ENCODE peak calls at places on chromosomes 5 and 9, in four cellular contexts. One of them, this sample, is unnamed.

GRCh38 chr9:87193925-87194380 is 246.6 kb upstream of the GAS1 start:
- DNase-seq in neuronal stem cell: no peak
- DNase-seq in CD4-positive, CD25-positive, alpha-beta regulatory T cell: no peak
- DNase-seq in heart left ventricle: no peak
- DNase-seq in this sample: no peak

GRCh38 chr9:127943011-127943662 is 5.5 kb upstream of the DPM2 start:
- DNase-seq in neuronal stem cell: no peak
- DNase-seq in heart left ventricle: no peak
- DNase-seq in CD4-positive, CD25-positive, alpha-beta regulatory T cell: no peak
- DNase-seq in this sample: no peak

GRCh38 chr9:75391497-75391896 is 303.2 kb downstream of the OSTF1 start:
- DNase-seq in heart left ventricle: no peak
- DNase-seq in CD4-positive, CD25-positive, alpha-beta regulatory T cell: no peak
- DNase-seq in neuronal stem cell: no peak
- DNase-seq in this sample: no peak

GRCh38 chr5:109630109-109630508 is 59.6 kb upstream of the MAN2A1 start:
- DNase-seq in heart left ventricle: no peak
- DNase-seq in CD4-positive, CD25-positive, alpha-beta regulatory T cell: no peak
- DNase-seq in neuronal stem cell: peak; percentile 17
- DNase-seq in this sample: no peak

GRCh38 chr9:136858844-136859757 is 7.0 kb downstream of the MAMDC4 start:
- DNase-seq in neuronal stem cell: no peak
- DNase-seq in CD4-positive, CD25-positive, alpha-beta regulatory T cell: no peak
- DNase-seq in heart left ventricle: peak; percentile 81
- DNase-seq in this sample: no peak

GRCh38 chr5:137184734-137185133 is 314.4 kb downstream of the SPOCK1 start:
- DNase-seq in CD4-positive, CD25-positive, alpha-beta regulatory T cell: no peak
- DNase-seq in neuronal stem cell: no peak
- DNase-seq in heart left ventricle: no peak
- DNase-seq in this sample: no peak

GRCh38 chr9:133492061-133493021 is 13.4 kb upstream of the SLC2A6 start:
- DNase-seq in heart left ventricle: peak; percentile 27
- DNase-seq in CD4-positive, CD25-positive, alpha-beta regulatory T cell: no peak
- DNase-seq in neuronal stem cell: no peak
- DNase-seq in this sample: no peak

GRCh38 chr5:148760945-148761638 is 65.3 kb upstream of the ADRB2 start:
- DNase-seq in heart left ventricle: no peak
- DNase-seq in CD4-positive, CD25-positive, alpha-beta regulatory T cell: no peak
- DNase-seq in neuronal stem cell: no peak
- DNase-seq in this sample: peak; percentile 77

GRCh38 chr5:75037106-75037505 is 15.3 kb downstream of the GCNT4 start:
- DNase-seq in neuronal stem cell: no peak
- DNase-seq in CD4-positive, CD25-positive, alpha-beta regulatory T cell: no peak
- DNase-seq in heart left ventricle: no peak
- DNase-seq in this sample: no peak

GRCh38 chr5:35683466-35683865 is 65.8 kb downstream of the SPEF2 start:
- DNase-seq in CD4-positive, CD25-positive, alpha-beta regulatory T cell: no peak
- DNase-seq in neuronal stem cell: no peak
- DNase-seq in heart left ventricle: no peak
- DNase-seq in this sample: no peak

GRCh38 chr5:115586525-115587146 is 15.6 kb downstream of the TICAM2 start:
- DNase-seq in CD4-positive, CD25-positive, alpha-beta regulatory T cell: peak; percentile 23
- DNase-seq in neuronal stem cell: no peak
- DNase-seq in heart left ventricle: no peak
- DNase-seq in this sample: peak; percentile 44

GRCh38 chr5:158422653-158423505 is 563.9 kb upstream of the CLINT1 start:
- DNase-seq in neuronal stem cell: no peak
- DNase-seq in heart left ventricle: peak; percentile 36
- DNase-seq in CD4-positive, CD25-positive, alpha-beta regulatory T cell: no peak
- DNase-seq in this sample: no peak

GRCh38 chr5:88863523-88863922 is 19.5 kb downstream of the MEF2C start:
- DNase-seq in CD4-positive, CD25-positive, alpha-beta regulatory T cell: no peak
- DNase-seq in neuronal stem cell: no peak
- DNase-seq in heart left ventricle: no peak
- DNase-seq in this sample: no peak

GRCh38 chr9:124261787-124262595 is 4.2 kb downstream of the NEK6 start:
- DNase-seq in heart left ventricle: no peak
- DNase-seq in neuronal stem cell: no peak
- DNase-seq in CD4-positive, CD25-positive, alpha-beta regulatory T cell: no peak
- DNase-seq in this sample: no peak

GRCh38 chr9:33375841-33376321 is 26.5 kb downstream of the AQP7 start:
- DNase-seq in CD4-positive, CD25-positive, alpha-beta regulatory T cell: no peak
- DNase-seq in heart left ventricle: no peak
- DNase-seq in neuronal stem cell: no peak
- DNase-seq in this sample: no peak

GRCh38 chr9:85647571-85647970 is 94.2 kb downstream of the AGTPBP1 start:
- DNase-seq in neuronal stem cell: no peak
- DNase-seq in heart left ventricle: no peak
- DNase-seq in CD4-positive, CD25-positive, alpha-beta regulatory T cell: no peak
- DNase-seq in this sample: peak; percentile 13

GRCh38 chr5:142722146-142722545 is 36.3 kb upstream of the FGF1 start:
- DNase-seq in neuronal stem cell: no peak
- DNase-seq in heart left ventricle: no peak
- DNase-seq in CD4-positive, CD25-positive, alpha-beta regulatory T cell: no peak
- DNase-seq in this sample: no peak

GRCh38 chr9:125894566-125894965 is 147.4 kb downstream of the PBX3 start:
- DNase-seq in heart left ventricle: no peak
- DNase-seq in CD4-positive, CD25-positive, alpha-beta regulatory T cell: no peak
- DNase-seq in neuronal stem cell: no peak
- DNase-seq in this sample: no peak

GRCh38 chr9:34686732-34687131 is 4.3 kb downstream of the CCL19 start:
- DNase-seq in CD4-positive, CD25-positive, alpha-beta regulatory T cell: no peak
- DNase-seq in heart left ventricle: no peak
- DNase-seq in neuronal stem cell: no peak
- DNase-seq in this sample: no peak

GRCh38 chr5:138722518-138722917 is 30.7 kb upstream of the CTNNA1 start:
- DNase-seq in CD4-positive, CD25-positive, alpha-beta regulatory T cell: no peak
- DNase-seq in heart left ventricle: no peak
- DNase-seq in neuronal stem cell: no peak
- DNase-seq in this sample: no peak

GRCh38 chr5:132775439-132776076 is 1.5 kb downstream of the SEPTIN8 start:
- DNase-seq in neuronal stem cell: no peak
- DNase-seq in CD4-positive, CD25-positive, alpha-beta regulatory T cell: no peak
- DNase-seq in heart left ventricle: no peak
- DNase-seq in this sample: no peak

GRCh38 chr5:3598725-3599282 is 3.2 kb downstream of the IRX1 start:
- DNase-seq in CD4-positive, CD25-positive, alpha-beta regulatory T cell: no peak
- DNase-seq in neuronal stem cell: no peak
- DNase-seq in heart left ventricle: no peak
- DNase-seq in this sample: no peak

GRCh38 chr5:125775896-125776295 is 647.3 kb upstream of the GRAMD2B start:
- DNase-seq in neuronal stem cell: no peak
- DNase-seq in CD4-positive, CD25-positive, alpha-beta regulatory T cell: no peak
- DNase-seq in heart left ventricle: no peak
- DNase-seq in this sample: no peak

GRCh38 chr9:4141201-4141750 is 158.6 kb downstream of the GLIS3 start:
- DNase-seq in heart left ventricle: no peak
- DNase-seq in neuronal stem cell: no peak
- DNase-seq in CD4-positive, CD25-positive, alpha-beta regulatory T cell: no peak
- DNase-seq in this sample: no peak

GRCh38 chr5:74507596-74507995 is 132.9 kb downstream of the ENC1 start:
- DNase-seq in heart left ventricle: no peak
- DNase-seq in CD4-positive, CD25-positive, alpha-beta regulatory T cell: no peak
- DNase-seq in neuronal stem cell: no peak
- DNase-seq in this sample: no peak

DNA sequence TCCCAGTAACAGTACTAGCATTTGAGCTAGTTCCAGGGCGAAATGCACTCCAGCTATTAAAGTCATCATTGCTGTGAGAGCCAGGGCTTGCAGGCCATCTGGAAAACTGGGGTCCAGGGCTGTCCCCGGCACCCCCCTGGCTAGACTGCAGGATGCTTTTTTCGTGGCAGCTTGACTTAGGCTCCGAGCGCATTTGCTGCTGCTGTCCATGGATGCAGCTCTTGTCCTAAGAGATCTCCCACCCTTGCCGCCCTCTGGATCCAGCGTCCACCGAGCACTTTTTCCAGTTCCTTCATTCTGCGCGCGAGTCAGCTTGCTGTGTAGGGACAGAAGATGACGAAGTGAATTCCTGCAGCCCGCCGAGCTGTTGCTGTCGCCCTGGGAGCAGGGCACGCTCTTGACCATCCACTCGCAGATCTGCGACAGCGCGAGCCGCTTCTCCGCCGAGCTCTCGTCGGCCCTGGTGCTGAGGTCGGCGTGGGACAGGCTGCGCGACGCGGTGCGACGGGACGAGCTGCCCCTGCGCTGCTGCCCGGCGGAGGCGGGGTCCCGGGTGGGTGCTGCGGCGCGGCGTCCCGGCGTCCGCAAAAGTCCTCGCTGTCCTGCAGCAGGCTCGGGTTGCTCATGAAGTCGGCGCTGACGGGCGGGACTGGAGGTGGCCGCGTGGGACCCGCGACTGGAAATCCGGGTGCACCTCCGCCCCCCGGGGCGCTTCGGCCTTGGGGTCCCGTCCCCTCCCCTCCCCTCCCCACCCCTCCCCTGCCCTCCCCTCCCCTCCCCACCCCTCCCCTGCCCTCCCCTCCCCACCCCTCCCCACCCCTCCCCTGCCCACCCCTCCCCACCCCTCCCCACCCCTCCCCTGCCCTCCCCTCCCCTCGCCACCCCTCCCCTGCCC is 30.6 kb downstream of the OR2V1 start:
- DNase-seq in CD4-positive, CD25-positive, alpha-beta regulatory T cell: no peak
- DNase-seq in heart left ventricle: no peak
- DNase-seq in neuronal stem cell: no peak
- DNase-seq in this sample: no peak
- H3K4me3 ChIP-seq in CD4-positive, CD25-positive, alpha-beta regulatory T cell: no peak overlapping the region
- H3K4me3 ChIP-seq in heart left ventricle: no peak overlapping the region
- H3K4me3 ChIP-seq in neuronal stem cell: no peak overlapping the region
- H3K4me3 ChIP-seq in this sample: no peak overlapping the region

GRCh38 chr5:64972591-64972990 is 203.9 kb downstream of the CWC27 start:
- DNase-seq in neuronal stem cell: no peak
- DNase-seq in CD4-positive, CD25-positive, alpha-beta regulatory T cell: no peak
- DNase-seq in heart left ventricle: no peak
- DNase-seq in this sample: no peak
- H3K4me3 ChIP-seq in neuronal stem cell: no peak overlapping the region
- H3K4me3 ChIP-seq in CD4-positive, CD25-positive, alpha-beta regulatory T cell: no peak overlapping the region
- H3K4me3 ChIP-seq in heart left ventricle: no peak overlapping the region
- H3K4me3 ChIP-seq in this sample: no peak overlapping the region

DNA sequence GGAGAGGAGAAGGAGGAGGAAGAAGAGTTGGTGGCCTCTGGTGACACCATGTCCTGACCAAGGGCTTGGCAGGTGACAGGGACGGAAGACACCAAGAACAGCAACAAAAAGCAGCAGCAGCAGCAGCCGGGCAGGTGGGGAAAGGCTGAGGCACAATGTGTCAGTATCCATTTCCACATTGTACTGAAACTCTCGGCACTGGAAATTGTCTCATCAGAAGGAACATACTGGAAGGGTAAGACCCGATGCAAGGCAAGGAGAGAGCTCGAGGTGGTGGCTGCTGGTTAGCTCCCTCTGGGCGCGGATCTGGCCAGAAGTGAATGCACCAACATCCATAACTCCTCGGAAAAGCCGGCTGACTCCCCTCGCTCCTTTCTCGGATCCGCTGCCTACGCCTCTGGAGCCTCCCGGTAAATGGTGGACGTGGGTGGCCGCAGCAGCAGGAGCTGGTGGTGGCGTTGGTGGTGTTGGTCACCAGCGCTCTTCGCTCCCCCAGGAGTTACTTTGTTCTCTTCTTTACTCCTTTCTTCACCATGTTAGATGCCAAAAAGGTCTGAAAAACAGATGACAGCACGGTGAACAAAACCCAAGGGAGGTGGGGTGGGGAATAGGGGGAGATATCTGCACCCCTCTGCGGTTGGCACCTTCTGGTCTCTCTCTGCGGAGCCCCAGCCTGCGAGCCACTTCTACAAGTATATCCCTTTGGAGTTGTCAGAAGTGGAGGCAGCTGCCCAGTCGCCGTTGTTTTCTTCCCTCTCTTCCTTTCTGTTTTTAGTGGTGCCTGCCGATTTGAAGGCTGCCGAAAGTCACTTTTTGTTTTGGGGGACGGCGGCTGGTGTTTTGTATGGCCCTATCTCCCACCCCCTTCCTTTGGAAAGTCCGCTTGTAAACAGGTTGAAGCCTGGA is 463 bp downstream of the FGF10 start:
- DNase-seq in neuronal stem cell: no peak
- DNase-seq in CD4-positive, CD25-positive, alpha-beta regulatory T cell: no peak
- DNase-seq in heart left ventricle: peak; percentile 23
- DNase-seq in this sample: no peak
- H3K4me3 ChIP-seq in neuronal stem cell: peak overlapping the region; percentile 63
- H3K4me3 ChIP-seq in CD4-positive, CD25-positive, alpha-beta regulatory T cell: no peak overlapping the region
- H3K4me3 ChIP-seq in heart left ventricle: peak overlapping the region; percentile 49
- H3K4me3 ChIP-seq in this sample: no peak overlapping the region

GRCh38 chr5:176629853-176630680 is at the start of the genes EIF4E1B and SNCB:
- DNase-seq in neuronal stem cell: peak; percentile 60
- DNase-seq in CD4-positive, CD25-positive, alpha-beta regulatory T cell: peak; percentile 56
- DNase-seq in heart left ventricle: no peak
- DNase-seq in this sample: peak; percentile 32
- H3K4me3 ChIP-seq in neuronal stem cell: peak within 1 kb of the TSS; percentile 25
- H3K4me3 ChIP-seq in CD4-positive, CD25-positive, alpha-beta regulatory T cell: no peak within 1 kb of the TSS
- H3K4me3 ChIP-seq in heart left ventricle: peak within 1 kb of the TSS; percentile 40
- H3K4me3 ChIP-seq in this sample: no peak within 1 kb of the TSS

This sample was measured in GM12865.